ENCODE peak calls at places on chromosomes 2 and 18, in six cellular contexts. I is amniotic stem cell, D is ovary, T is non-pigmented ciliary epithelial cell, R is RWPE1, K is NCI-H748 treated with DMSO at 0.1 percent for 48 hours. X is an unnamed sample.
A peak's percentile ranks its signal among the peaks of the same experiment; 100 is the strongest.

GRCh38 chr2:10267551-10268465 is 34.9 kb upstream of the HPCAL1 start:
- DNase-seq in T (no peak), D (no peak), I (no peak), R (no peak), K (no peak), X (peak; percentile 9)

GRCh38 chr2:121849236-121849635 is 93.8 kb downstream of the TSN start:
- DNase-seq in T (no peak), D (no peak), K (no peak), I (no peak), R (no peak), X (no peak)

GRCh38 chr2:168025487-168026203 is 221.8 kb downstream of the STK39 start:
- DNase-seq in R (no peak), D (no peak), K (no peak), I (no peak), T (no peak), X (no peak)

GRCh38 chr2:157246212-157247067 is 11.1 kb upstream of the GALNT5 start:
- DNase-seq in K (no peak), I (peak; percentile 68), D (no peak), T (peak; percentile 78), R (peak; percentile 82), X (no peak)

GRCh38 chr18:62878305-62878704 is 163.0 kb downstream of the PHLPP1 start:
- DNase-seq in K (no peak), I (no peak), R (no peak), T (no peak), D (no peak), X (no peak)

GRCh38 chr2:28163028-28163427 is 229.6 kb upstream of the FOSL2 start:
- DNase-seq in I (no peak), K (no peak), D (no peak), R (no peak), T (no peak), X (no peak)

GRCh38 chr2:118855451-118856279 is 8.2 kb upstream of the EN1 start:
- DNase-seq in T (peak; percentile 20), R (peak; percentile 91), K (peak; percentile 20), D (peak; percentile 75), I (peak; percentile 51), X (peak; percentile 96)

GRCh38 chr2:133791191-133791590 is 222.9 kb upstream of the NCKAP5 start:
- DNase-seq in T (peak; percentile 58), K (no peak), I (no peak), R (no peak), D (no peak), X (no peak)

GRCh38 chr2:239197146-239197545 is 203.7 kb downstream of the HDAC4 start:
- DNase-seq in D (peak; percentile 33), R (no peak), K (no peak), I (no peak), T (no peak), X (no peak)

GRCh38 chr2:85886585-85886984 is 2.2 kb downstream of the ST3GAL5 start:
- DNase-seq in R (peak; percentile 77), I (peak; percentile 90), D (peak; percentile 46), K (no peak), T (peak; percentile 87), X (no peak)

GRCh38 chr2:202090530-202090929 is 17.5 kb downstream of the KIAA2012 start:
- DNase-seq in I (no peak), T (no peak), K (no peak), D (no peak), R (no peak), X (peak; percentile 55)

GRCh38 chr2:46001290-46001689 is 295.9 kb upstream of the EPAS1 start:
- DNase-seq in K (no peak), I (no peak), R (no peak), D (no peak), T (no peak), X (no peak)

GRCh38 chr2:213224366-213224765 is 59.9 kb upstream of the SPAG16 start:
- DNase-seq in T (no peak), D (no peak), R (no peak), I (no peak), K (no peak), X (no peak)

GRCh38 chr2:873651-874580 is 76.7 kb upstream of the SNTG2 start:
- DNase-seq in D (no peak), R (no peak), I (no peak), T (no peak), K (no peak), X (no peak)

GRCh38 chr2:189096769-189097447 is 82.7 kb downstream of the COL5A2 start:
- DNase-seq in D (no peak), I (peak; percentile 50), K (no peak), T (peak; percentile 90), R (peak; percentile 27), X (no peak)

GRCh38 chr18:49055787-49056186 is 105.0 kb upstream of the SMAD7 start:
- DNase-seq in I (peak; percentile 12), T (peak; percentile 20), R (no peak), K (no peak), D (no peak), X (no peak)

GRCh38 chr18:61569176-61569892 is 236.1 kb downstream of the CDH20 start:
- DNase-seq in R (peak; percentile 52), K (no peak), I (peak; percentile 51), T (no peak), D (no peak), X (no peak)

GRCh38 chr2:74510272-74510671 is 2.8 kb upstream of the PCGF1 start:
- DNase-seq in I (no peak), T (no peak), R (no peak), K (no peak), D (no peak), X (no peak)

GRCh38 chr2:229132236-229132635 is 138.9 kb downstream of the PID1 start:
- DNase-seq in R (no peak), T (no peak), D (peak; percentile 34), I (no peak), K (no peak), X (no peak)

GRCh38 chr2:140835079-140835478 is 1295.7 kb downstream of the LRP1B start:
- DNase-seq in K (no peak), D (no peak), R (no peak), T (no peak), I (no peak), X (no peak)

GRCh38 chr18:36155960-36156757 is 26.5 kb downstream of the ELP2 start:
- DNase-seq in T (no peak), I (peak; percentile 32), R (no peak), K (no peak), D (no peak), X (no peak)

GRCh38 chr18:63505566-63506335 is 29.0 kb downstream of the SERPINB5 start:
- DNase-seq in K (no peak), R (peak; percentile 48), D (no peak), T (no peak), I (no peak), X (peak; percentile 34)

GRCh38 chr2:160406591-160407392 is 86.8 kb downstream of the RBMS1 start:
- DNase-seq in D (peak; percentile 63), T (no peak), K (peak; percentile 31), R (no peak), I (no peak), X (peak; percentile 65)

GRCh38 chr2:142946941-142947340 is 69.5 kb downstream of the KYNU start:
- DNase-seq in R (no peak), K (no peak), D (no peak), T (no peak), I (no peak), X (no peak)

GRCh38 chr2:229856416-229856815 is 65.4 kb downstream of the TRIP12 start:
- DNase-seq in R (no peak), T (no peak), I (no peak), K (no peak), D (no peak), X (no peak)

X was measured in glutamatergic neuron.